ENCODE peak calls at places on chromosome 6, in four cellular contexts. Q is transverse colon, A is stomach, B is SK-N-SH. E is an unnamed sample.

GRCh38 chr6:26304213-26305096 is 60.5 kb upstream of the BTN3A2 start:
- DNase-seq in B (no peak), Q (peak), A (no peak), E (peak)

GRCh38 chr6:116291701-116292396 is 12.1 kb upstream of the TSPYL1 start:
- DNase-seq in B (no peak), Q (no peak), A (no peak), E (no peak)

GRCh38 chr6:96760153-96760687 is 77.1 kb downstream of the GPR63 start:
- DNase-seq in Q (no peak), B (peak), A (no peak), E (no peak)

GRCh38 chr6:111753573-111753972 is 119.7 kb downstream of the FYN start:
- DNase-seq in B (no peak), A (no peak), Q (no peak), E (no peak)

GRCh38 chr6:9699890-9700289 is 715.0 kb downstream of the TFAP2A start:
- DNase-seq in A (no peak), B (no peak), Q (no peak), E (no peak)

GRCh38 chr6:136889271-136890193 is 32.6 kb upstream of the SLC35D3 start:
- DNase-seq in Q (no peak), B (no peak), A (no peak), E (no peak)

GRCh38 chr6:2970753-2971419 is 481 bp downstream of the SERPINB6 start:
- DNase-seq in A (peak), Q (peak), B (peak), E (peak)

GRCh38 chr6:128131566-128131965 is 230.7 kb upstream of the THEMIS start:
- DNase-seq in B (no peak), Q (no peak), A (no peak), E (no peak)

GRCh38 chr6:137218473-137218916 is 690 bp downstream of the IFNGR1 start:
- DNase-seq in B (peak), A (no peak), Q (peak), E (peak)

GRCh38 chr6:18276610-18277009 is 12.3 kb upstream of the DEK start:
- DNase-seq in Q (no peak), B (no peak), A (no peak), E (no peak)

GRCh38 chr6:143634486-143634885 is 43.3 kb upstream of the PHACTR2 start:
- DNase-seq in B (no peak), Q (no peak), A (no peak), E (no peak)

GRCh38 chr6:158047120-158047518 is 65.5 kb downstream of the SYNJ2 start:
- DNase-seq in Q (peak), B (no peak), A (no peak), E (no peak)

GRCh38 chr6:939526-940252 is 246.8 kb upstream of the EXOC2 start:
- DNase-seq in A (no peak), B (no peak), Q (no peak), E (no peak)

GRCh38 chr6:121873595-121873994 is 438.1 kb downstream of the GJA1 start:
- DNase-seq in B (no peak), Q (no peak), A (no peak), E (no peak)

GRCh38 chr6:119179842-119180241 is 101.4 kb upstream of the FAM184A start:
- DNase-seq in A (no peak), Q (no peak), B (no peak), E (no peak)

GRCh38 chr6:112575309-112575834 is 228.2 kb downstream of the RFPL4B start:
- DNase-seq in B (no peak), A (no peak), Q (no peak), E (no peak)

GRCh38 chr6:65399355-65400084 is 307.5 kb downstream of the EYS start:
- DNase-seq in A (no peak), B (no peak), Q (no peak), E (no peak)

GRCh38 chr6:24283043-24283985 is 74.5 kb downstream of the DCDC2 start:
- DNase-seq in Q (peak), A (peak), B (peak), E (peak)
- TF ChIP-seq EP300 in Q (no peak), A (no peak), B (no peak), E (no peak)

GRCh38 chr6:75748743-75749538 is at the start of gene MYO6:
- DNase-seq in Q (peak), A (peak), B (peak), E (peak)
- TF ChIP-seq POLR2AphosphoS5 in Q (peak), A (peak), B (peak), E (peak)

GRCh38 chr6:168796106-168796505 is 355.1 kb downstream of the SMOC2 start:
- DNase-seq in Q (no peak), B (no peak), A (no peak), E (no peak)
- H3K27ac ChIP-seq in Q (no peak), B (no peak), A (no peak), E (no peak)

GRCh38 chr6:129708496-129709216 is 1.3 kb downstream of the ARHGAP18 start:
- DNase-seq in Q (no peak), A (no peak), B (no peak), E (no peak)

GRCh38 chr6:129704708-129705107 is 5.3 kb downstream of the ARHGAP18 start:
- DNase-seq in A (no peak), Q (no peak), B (no peak), E (no peak)

GRCh38 chr6:129705212-129705611 is 4.8 kb downstream of the ARHGAP18 start:
- DNase-seq in A (no peak), Q (no peak), B (no peak), E (no peak)

GRCh38 chr6:129707882-129708495 is 2.0 kb downstream of the ARHGAP18 start:
- DNase-seq in B (no peak), A (no peak), Q (no peak), E (no peak)

GRCh38 chr6:129707028-129707427 is 2.9 kb downstream of the ARHGAP18 start:
- DNase-seq in B (no peak), A (no peak), Q (no peak), E (no peak)
- TF ChIP-seq EP300 in B (no peak), A (no peak), Q (no peak), E (no peak)

DNA sequence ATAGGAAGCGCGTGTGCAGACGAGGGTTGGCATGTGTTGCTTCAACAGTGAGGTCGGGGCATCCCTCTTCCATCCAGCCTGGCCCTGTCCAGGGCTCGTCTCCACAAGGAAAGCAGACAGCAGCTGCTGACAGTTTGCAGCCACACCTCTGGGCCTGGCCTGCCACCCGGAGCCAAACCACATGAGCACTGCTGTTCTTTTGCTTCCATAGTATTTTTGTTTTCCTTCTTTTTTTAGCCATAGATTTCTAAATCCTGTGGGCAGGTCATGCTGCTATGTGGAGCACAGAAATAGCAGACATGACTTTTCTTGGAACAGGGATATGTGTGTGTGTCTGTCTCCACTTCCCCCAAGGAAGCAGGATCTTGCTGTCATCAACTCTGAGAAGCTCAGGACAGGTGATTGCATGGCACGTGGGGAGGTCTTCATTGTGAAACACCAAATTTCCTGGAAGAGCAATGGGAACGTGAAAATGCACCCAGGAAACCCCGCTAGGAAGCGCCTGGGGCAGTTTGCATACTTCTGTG is 167.4 kb downstream of the DTNBP1 start:
- DNase-seq in B (no peak), A (no peak), Q (peak), E (no peak)
- TF ChIP-seq POLR2AphosphoS5 in B (no peak), A (no peak), Q (no peak), E (no peak)

GRCh38 chr6:15441982-15442381 is 196.1 kb downstream of the JARID2 start:
- DNase-seq in A (no peak), B (no peak), Q (no peak), E (no peak)
- H3K27ac ChIP-seq in A (no peak), B (no peak), Q (no peak), E (peak)

DNA sequence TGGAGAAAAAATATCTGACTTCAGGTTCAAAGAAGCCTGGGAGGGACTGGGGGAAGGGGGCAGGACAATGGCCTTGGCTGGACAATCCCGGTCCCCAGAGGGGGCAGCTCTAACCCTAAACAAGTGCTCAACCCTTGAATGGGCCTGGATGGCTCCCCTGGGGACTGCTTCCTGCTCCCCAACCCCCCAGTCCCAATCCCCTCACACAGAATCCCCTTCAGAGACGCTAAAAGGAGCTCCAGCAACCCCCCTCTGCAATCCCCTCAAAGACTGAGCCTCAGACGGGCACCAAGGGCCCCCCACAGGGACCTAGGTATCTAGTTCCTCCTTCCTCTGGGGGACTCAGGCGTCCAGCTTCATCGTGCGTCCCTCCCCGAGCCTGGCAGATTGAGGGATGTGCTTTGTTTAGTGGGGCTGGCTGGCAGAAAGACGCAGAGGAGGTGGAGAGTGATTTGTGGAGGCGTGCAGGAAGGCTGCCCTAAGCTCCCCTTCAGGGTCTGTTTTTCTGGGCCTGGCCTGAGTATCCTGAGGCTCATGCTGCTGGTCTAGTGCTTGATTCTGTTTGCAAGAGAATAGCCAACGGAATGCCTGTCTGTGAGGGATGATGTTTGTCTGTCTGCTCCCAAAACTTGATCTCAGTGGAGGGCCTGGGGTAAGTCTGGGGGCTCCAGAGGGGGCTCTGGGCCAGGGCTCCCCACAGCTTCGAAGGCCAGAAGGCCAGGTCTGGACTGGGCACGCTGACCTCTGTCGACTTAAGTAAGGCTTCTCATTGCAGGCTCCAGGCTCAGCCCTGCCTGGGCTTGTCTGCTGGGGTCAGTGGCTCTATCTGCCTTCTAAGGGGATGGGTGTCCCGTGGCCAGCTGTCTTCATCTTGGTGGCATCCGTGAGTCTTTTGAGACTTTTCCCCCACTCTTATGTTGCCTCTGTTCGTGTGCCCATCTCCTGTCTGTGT is 1.7 kb upstream of the POU5F1 start:
- DNase-seq in A (no peak), B (no peak), Q (no peak), E (no peak)
- TF ChIP-seq EP300 in A (no peak), B (no peak), Q (no peak), E (no peak)

DNA sequence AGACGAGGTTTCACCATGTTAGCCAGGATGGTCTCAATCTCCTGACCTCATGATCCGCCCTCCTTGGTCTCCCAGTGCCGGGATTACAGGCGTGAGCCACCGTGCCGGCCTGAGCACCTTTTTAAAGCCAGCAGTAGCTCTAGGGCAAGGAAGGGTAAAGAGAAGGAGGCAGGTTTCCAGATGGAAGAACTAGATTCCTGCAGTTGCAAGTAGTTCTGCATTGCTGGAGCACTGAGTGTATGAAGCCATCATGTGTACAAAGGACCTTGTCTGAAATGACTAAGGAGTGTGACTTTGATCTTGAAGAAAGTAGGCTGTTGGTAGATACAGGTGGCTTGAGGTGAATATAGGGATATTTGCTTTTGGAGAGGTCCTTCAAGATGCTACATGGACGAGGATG is 4.2 kb downstream of the OR2A4 start:
- DNase-seq in Q (no peak), B (no peak), A (no peak), E (no peak)
- TF ChIP-seq POLR2AphosphoS5 in Q (no peak), B (no peak), A (no peak), E (no peak)

GRCh38 chr6:107613980-107614379 is 124.1 kb downstream of the SOBP start:
- DNase-seq in A (no peak), B (no peak), Q (no peak), E (no peak)
- H3K27ac ChIP-seq in A (no peak), B (no peak), Q (no peak), E (no peak)